ENCODE peak calls at places on chromosome 10, in five cellular contexts. O, E, I, L and P are unnamed samples. For H3K4me1, the result is how much of the 10 kb centered on the place peaks cover.

GRCh38 chr10:63699785-63700184 is 178.6 kb downstream of the REEP3 start:
- DNase-seq in I (no peak), O (no peak), E (peak), L (no peak), P (peak)

GRCh38 chr10:43160067-43160918 is 22.0 kb downstream of the CSGALNACT2 start:
- DNase-seq in O (no peak), E (no peak), L (no peak), I (no peak), P (no peak)

GRCh38 chr10:106722524-106722923 is 442.0 kb downstream of the SORCS1 start:
- DNase-seq in O (no peak), I (no peak), E (no peak), L (no peak), P (no peak)

GRCh38 chr10:77678146-77678545 is 40.5 kb upstream of the KCNMA1 start:
- DNase-seq in E (no peak), L (no peak), O (no peak), I (no peak), P (no peak)

GRCh38 chr10:22679608-22680007 is 34.8 kb downstream of the PIP4K2A start:
- DNase-seq in O (no peak), E (no peak), I (no peak), L (no peak), P (no peak)

GRCh38 chr10:74898201-74898976 is 72.0 kb downstream of the KAT6B start:
- DNase-seq in L (no peak), O (no peak), E (no peak), I (no peak), P (no peak)

GRCh38 chr10:130368761-130369560 is 232.8 kb downstream of the GLRX3 start:
- DNase-seq in E (no peak), I (no peak), L (no peak), O (no peak), P (no peak)

GRCh38 chr10:5449823-5450222 is 37.5 kb downstream of the NET1 start:
- DNase-seq in E (no peak), O (no peak), L (no peak), I (no peak), P (no peak)

GRCh38 chr10:133442191-133442966 is 11.4 kb upstream of the SCART1 start:
- DNase-seq in O (no peak), L (no peak), I (no peak), E (no peak), P (no peak)

GRCh38 chr10:93715345-93715744 is 13.0 kb upstream of the FRA10AC1 start:
- DNase-seq in L (no peak), O (no peak), E (no peak), I (no peak), P (no peak)

GRCh38 chr10:92894081-92894480 is 45.8 kb downstream of the EXOC6 start:
- DNase-seq in I (no peak), L (no peak), O (no peak), E (no peak), P (no peak)

GRCh38 chr10:33799281-33799943 is 464.9 kb upstream of the NRP1 start:
- DNase-seq in L (no peak), I (no peak), E (no peak), O (no peak), P (no peak)
- H3K4me1 ChIP-seq in L (under half), I (under half), E (under half), O (under half), P (under half)

DNA sequence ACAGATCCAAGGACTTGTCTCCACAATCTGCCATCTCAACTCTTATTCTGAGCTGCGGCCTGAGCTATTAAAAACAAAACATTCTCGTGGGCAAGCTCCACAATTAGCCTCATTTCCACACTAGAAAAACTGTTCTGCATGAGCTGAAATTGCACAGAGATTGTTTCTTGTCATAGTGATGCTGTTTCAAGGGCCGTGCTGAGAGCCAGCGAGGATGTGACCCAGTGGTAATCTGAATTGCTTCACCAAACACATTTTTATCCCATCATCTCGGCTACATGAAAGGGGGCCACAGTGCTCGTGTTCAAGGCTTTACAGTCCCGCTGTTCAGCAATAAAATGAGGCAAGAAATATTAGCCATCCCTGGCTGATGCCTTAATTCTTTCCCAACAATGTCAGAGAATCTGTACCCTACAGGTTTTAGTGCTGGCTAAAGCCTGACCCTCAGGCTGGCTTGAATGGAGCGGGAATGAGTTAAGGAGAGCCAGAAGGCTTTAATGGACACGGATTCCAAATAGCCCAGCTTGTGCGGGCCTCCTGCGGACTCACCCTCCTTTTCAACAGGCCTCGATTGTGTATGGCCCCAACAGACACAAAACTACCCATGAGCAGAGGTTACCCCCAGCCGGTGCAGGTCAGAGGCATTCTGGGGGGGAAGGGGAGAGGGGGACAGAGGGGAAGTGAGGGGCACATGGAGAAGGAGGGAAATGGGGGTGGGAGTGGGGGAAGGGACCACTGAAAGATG is 2.0 kb upstream of the GDF10 start:
- DNase-seq in E (no peak), O (no peak), L (no peak), I (no peak), P (no peak)
- H3K27ac ChIP-seq in E (no peak), O (no peak), L (no peak), I (no peak), P (no peak)

DNA sequence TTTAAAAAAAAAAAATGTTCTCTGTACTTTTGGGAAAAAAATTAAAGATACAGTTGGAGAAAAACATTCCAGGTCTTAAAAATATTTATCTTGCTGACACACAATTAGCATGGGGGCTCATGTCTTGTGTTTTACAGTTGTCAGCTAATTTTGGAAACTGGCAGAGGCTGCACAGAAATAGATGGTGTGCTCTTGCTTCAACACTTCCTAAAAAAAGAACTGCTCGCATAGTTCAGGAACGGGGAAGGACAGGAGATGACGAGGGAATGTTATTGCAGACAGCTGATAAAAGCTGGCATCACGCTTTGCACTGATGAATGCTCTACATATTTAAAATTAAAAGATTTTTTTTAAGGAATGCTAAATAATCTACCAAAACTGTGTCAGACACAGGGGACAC is 103.5 kb upstream of the CELF2 start:
- DNase-seq in L (no peak), O (no peak), I (no peak), E (no peak), P (no peak)
- H3K4me1 ChIP-seq in L (under half), O (under half), I (half or more), E (under half), P (under half)

DNA sequence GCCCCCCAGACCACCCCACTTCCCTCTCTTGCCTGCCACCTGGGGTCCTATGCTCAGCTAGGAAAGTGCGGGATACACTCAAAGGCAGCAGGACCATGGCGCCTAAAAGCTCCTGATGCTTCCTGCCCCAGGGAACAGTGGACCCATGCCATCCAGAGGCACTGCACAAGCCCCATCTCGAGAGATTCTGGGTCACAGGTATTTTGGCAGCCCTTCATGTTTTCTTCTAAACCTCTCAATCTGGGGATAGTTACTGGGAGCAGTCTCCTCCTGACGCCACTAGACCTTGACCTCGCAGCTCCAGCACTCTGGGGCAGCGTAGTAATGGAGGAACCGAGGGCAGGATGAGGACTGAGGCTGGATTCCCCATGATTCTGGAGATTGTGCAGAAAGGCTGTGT is 107.1 kb downstream of the GRK5 start:
- DNase-seq in E (no peak), I (no peak), L (no peak), O (no peak), P (no peak)
- H3K27ac ChIP-seq in E (no peak), I (peak), L (no peak), O (peak), P (peak)

GRCh38 chr10:69465457-69466157 is 14.3 kb downstream of the TSPAN15 start:
- DNase-seq in E (no peak), I (no peak), L (no peak), O (no peak), P (no peak)
- H3K4me1 ChIP-seq in E (under half), I (half or more), L (half or more), O (under half), P (under half)

DNA sequence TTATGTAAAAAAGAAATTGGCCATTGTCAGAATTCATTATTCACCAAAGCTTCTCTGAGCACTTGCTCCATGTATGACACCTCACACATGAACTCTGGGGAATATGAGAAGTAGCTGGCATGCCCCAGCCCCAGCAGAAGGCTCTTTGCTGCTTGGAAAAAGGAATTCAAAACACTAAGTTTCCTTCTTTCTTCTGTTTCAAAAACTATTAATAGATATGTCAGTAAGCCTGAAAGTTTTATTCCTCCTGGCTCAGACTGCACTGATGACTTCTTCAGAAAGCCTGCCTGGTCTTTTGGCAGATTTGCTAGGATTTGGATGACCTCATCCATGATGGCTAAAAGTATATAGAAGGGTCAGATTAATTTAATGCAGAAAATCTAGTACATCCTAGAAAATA is 511.0 kb downstream of the GFRA1 start:
- DNase-seq in O (no peak), E (no peak), L (no peak), I (no peak), P (no peak)
- H3K27ac ChIP-seq in O (no peak), E (no peak), L (no peak), I (no peak), P (no peak)

DNA sequence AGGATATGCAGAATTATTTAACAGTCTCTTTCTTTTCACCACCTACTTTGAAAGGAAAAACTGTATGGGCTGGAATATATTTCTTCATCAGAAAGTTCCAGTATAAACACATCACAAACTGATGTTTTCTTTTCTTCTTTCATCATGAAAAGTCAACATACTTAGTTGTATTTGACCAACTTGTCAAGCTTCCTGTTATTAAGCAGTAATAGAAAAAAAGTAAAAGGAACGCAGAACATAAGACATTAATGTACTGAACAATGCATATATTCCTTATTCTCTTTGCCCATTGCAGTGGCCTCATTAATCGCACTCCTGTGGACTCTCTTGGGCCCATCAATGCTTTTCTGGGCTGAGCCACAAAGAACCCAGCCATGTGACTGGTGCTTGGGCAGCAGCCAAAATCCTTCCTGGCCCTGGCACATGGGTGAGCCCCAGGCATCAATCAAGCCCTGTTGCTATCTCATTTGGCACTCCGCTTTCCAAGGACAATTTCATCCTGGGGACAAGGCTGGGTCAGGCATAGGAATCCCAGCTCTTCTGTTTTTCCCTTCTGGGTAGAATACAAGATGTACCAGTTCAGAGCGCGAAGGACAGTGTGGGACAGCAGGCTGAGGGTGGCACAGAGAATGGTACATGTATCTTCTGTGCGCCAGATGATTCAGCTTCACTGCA is 42.3 kb downstream of the RHOBTB1 start:
- DNase-seq in L (peak), E (peak), I (peak), O (no peak), P (peak)
- H3K4me1 ChIP-seq in L (half or more), E (under half), I (half or more), O (under half), P (under half)